ENCODE peak calls at places on chromosomes 1 and 21, in six cellular contexts. I is A549, K is HepG2, P is K562, C is H1, R is GM12878. E is an unnamed sample.

GRCh38 chr1:68213843-68214242 is 18.5 kb downstream of the WLS start:
- DNase-seq in I (no peak), K (peak), P (no peak), C (no peak), R (no peak), E (peak)

GRCh38 chr1:43402055-43402865 is 12.6 kb downstream of the SZT2 start:
- DNase-seq in I (no peak), K (no peak), P (peak), C (no peak), R (no peak), E (peak)

GRCh38 chr1:169122976-169123375 is 16.5 kb downstream of the ATP1B1 start:
- DNase-seq in I (no peak), K (no peak), P (no peak), C (no peak), R (no peak), E (no peak)

GRCh38 chr1:185479781-185480180 is 162.7 kb upstream of the IVNS1ABP start:
- DNase-seq in I (no peak), K (no peak), P (no peak), C (no peak), R (no peak), E (no peak)

GRCh38 chr1:11158720-11159321 is 30.3 kb upstream of the ANGPTL7 start:
- DNase-seq in I (no peak), K (no peak), P (no peak), C (no peak), R (no peak), E (no peak)

GRCh38 chr21:45150630-45151265 is 76.4 kb downstream of the ADARB1 start:
- DNase-seq in I (no peak), K (no peak), P (no peak), C (peak), R (no peak), E (no peak)

GRCh38 chr1:33188572-33189275 is 6.9 kb upstream of the TRIM62 start:
- DNase-seq in I (no peak), K (no peak), P (no peak), C (no peak), R (no peak), E (no peak)

GRCh38 chr21:44710756-44711326 is 531 bp downstream of the TSPEAR start:
- DNase-seq in I (no peak), K (no peak), P (no peak), C (peak), R (no peak), E (peak)

GRCh38 chr1:155256101-155256852 is 994 bp upstream of the ENTREP3 start:
- DNase-seq in I (no peak), K (no peak), P (peak), C (peak), R (no peak), E (no peak)

GRCh38 chr1:94580367-94581115 is 39.0 kb upstream of the F3 start:
- DNase-seq in I (peak), K (peak), P (no peak), C (no peak), R (no peak), E (no peak)

GRCh38 chr21:39671986-39672385 is 59.2 kb downstream of the B3GALT5 start:
- DNase-seq in I (no peak), K (no peak), P (no peak), C (no peak), R (no peak), E (no peak)

GRCh38 chr1:6295910-6296309 is 35.0 kb upstream of the GPR153 start:
- DNase-seq in I (no peak), K (no peak), P (no peak), C (no peak), R (no peak), E (no peak)

GRCh38 chr1:11568687-11569086 is 85.5 kb downstream of the FBXO2 start:
- DNase-seq in I (no peak), K (no peak), P (no peak), C (no peak), R (no peak), E (no peak)

GRCh38 chr1:101174722-101175121 is 62.1 kb upstream of the S1PR1 start:
- DNase-seq in I (no peak), K (no peak), P (no peak), C (no peak), R (no peak), E (no peak)

GRCh38 chr1:9362488-9362887 is 69.8 kb downstream of the SPSB1 start:
- DNase-seq in I (no peak), K (no peak), P (no peak), C (no peak), R (no peak), E (no peak)

GRCh38 chr21:28605138-28605537 is 387.5 kb downstream of the LTN1 start:
- DNase-seq in I (no peak), K (no peak), P (no peak), C (no peak), R (no peak), E (no peak)

GRCh38 chr1:225737179-225737578 is 40.4 kb upstream of the SRP9 start:
- DNase-seq in I (peak), K (no peak), P (no peak), C (no peak), R (no peak), E (peak)

GRCh38 chr1:230279583-230279945 is 146.6 kb downstream of the PGBD5 start:
- DNase-seq in I (no peak), K (no peak), P (no peak), C (no peak), R (no peak), E (no peak)

GRCh38 chr1:230280054-230280795 is 145.9 kb downstream of the PGBD5 start:
- DNase-seq in I (no peak), K (no peak), P (no peak), C (no peak), R (no peak), E (no peak)

GRCh38 chr1:230282157-230282556 is 144.0 kb downstream of the PGBD5 start:
- DNase-seq in I (no peak), K (no peak), P (no peak), C (no peak), R (no peak), E (peak)

GRCh38 chr1:230281531-230281930 is 144.6 kb downstream of the PGBD5 start:
- DNase-seq in I (no peak), K (no peak), P (no peak), C (no peak), R (no peak), E (no peak)

DNA sequence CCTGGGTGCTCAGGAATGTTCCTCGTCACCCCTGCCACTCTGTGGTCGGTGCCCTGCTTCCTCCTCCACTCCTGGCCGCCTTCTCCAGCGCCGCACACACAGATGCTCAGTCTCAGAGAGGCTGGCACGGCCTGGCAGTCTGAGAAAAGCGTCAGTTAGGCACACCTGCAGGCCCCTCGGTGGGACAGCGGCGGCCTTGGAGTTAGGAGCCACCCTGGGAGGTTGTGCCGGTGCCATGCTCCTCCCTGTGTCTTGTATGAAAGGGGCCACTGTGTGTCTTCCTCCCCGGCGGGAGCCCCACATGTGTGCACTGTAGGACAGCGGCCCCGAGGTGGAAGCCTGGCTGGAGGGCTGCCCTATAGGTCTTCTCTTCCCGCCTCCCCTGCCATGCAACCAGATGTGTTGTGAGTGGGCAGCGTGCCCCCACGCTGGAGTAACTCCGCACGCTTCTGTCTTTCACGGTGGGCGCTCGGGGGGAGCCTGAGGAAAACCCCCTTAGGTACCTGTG is 145.2 kb downstream of the PGBD5 start:
- DNase-seq in I (no peak), K (no peak), P (no peak), C (no peak), R (no peak), E (no peak)
- TF ChIP-seq CHD2 in I (no peak), K (no peak), P (no peak), C (no peak), R (no peak), E (no peak)

GRCh38 chr1:226813671-226814591 is 56.5 kb upstream of the PSEN2 start:
- DNase-seq in I (no peak), K (no peak), P (no peak), C (no peak), R (no peak), E (no peak)

GRCh38 chr1:226814751-226815496 is 55.5 kb upstream of the PSEN2 start:
- DNase-seq in I (peak), K (no peak), P (no peak), C (no peak), R (no peak), E (no peak)

GRCh38 chr1:226821719-226822085 is 48.7 kb upstream of the PSEN2 start:
- DNase-seq in I (no peak), K (no peak), P (no peak), C (no peak), R (no peak), E (peak)

GRCh38 chr1:226820935-226821718 is 49.3 kb upstream of the PSEN2 start:
- DNase-seq in I (peak), K (no peak), P (peak), C (no peak), R (no peak), E (peak)

DNA sequence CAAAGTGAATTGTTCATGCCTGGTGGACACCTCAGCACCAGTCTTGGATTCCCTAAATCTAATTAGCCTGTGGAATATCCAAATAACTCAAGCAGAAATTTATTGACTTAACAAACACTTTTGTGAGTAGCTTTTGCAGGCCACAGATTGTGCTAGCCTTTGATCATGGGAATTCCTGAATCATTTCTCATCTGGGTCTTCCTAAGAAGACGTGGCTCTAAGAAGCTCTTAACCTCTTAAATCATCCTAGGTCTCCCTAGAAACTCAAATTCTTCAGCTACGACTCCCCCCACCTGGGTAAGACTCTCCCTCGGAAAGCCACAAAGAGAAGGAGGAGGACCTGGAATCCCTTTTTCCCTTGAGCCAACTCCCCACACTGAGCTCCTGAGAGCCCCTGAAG is 53.8 kb upstream of the PSEN2 start:
- DNase-seq in I (peak), K (no peak), P (no peak), C (no peak), R (no peak), E (no peak)
- TF ChIP-seq CHD2 in I (no peak), K (no peak), P (no peak), C (no peak), R (no peak), E (no peak)

GRCh38 chr1:91829293-91830153 is 56.4 kb downstream of the TGFBR3 start:
- DNase-seq in I (no peak), K (no peak), P (no peak), C (no peak), R (no peak), E (no peak)
- TF ChIP-seq CHD2 in I (no peak), K (no peak), P (no peak), C (no peak), R (no peak), E (no peak)

DNA sequence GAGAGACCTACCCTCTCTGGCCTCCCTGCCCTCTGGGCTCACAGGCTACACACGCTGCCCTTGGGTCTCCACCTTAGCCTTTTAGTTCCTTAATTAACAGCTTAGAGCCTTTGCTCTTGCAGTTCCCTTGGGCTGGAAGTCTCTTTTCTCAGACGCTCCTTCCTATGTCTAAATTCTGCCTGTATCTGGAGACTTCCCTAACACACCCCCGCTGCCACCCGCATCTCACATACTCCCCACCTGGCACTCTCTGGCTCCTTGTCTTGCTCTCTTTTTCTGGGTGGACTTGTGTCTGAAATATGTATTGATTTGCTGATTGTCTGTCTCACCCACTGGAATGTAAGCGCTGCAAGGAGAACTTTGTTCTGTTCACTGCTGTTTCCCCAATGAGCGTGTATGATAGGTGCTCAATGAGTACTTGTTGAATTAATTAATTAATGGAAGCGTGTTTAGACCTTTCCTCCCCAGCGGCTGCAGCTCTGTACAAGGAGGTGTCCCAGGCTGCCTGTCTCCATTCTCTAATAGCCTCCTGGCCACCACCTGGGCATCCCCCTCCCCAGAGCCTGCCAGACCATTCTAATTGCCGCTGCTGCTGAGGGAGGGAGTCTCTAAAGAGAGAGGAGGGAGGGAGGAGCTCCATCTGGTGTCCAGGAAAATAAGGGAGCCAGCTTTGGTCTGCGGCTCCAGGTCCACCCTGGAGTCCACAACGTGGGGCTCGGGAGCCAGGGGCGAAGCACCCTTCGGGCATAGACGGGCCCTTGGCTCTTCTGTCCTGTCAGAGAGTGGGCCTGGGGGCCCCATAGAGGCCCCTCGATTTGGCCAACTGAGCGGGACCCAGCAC is 95.3 kb downstream of the RNF220 start:
- DNase-seq in I (no peak), K (peak), P (no peak), C (peak), R (no peak), E (peak)
- TF ChIP-seq CHD2 in I (no peak), K (no peak), P (no peak), C (no peak), R (no peak), E (no peak)

E was measured in SK-N-SH.